ENCODE peak calls at places on chromosomes 1 and 21, in ten cellular contexts. T is WTC11, R is nephron progenitor cell, L is fibroblast of pulmonary artery, U is body of pancreas, P is stomach, F is RWPE1, W is progenitor cell of endocrine pancreas, X is BE2C, M is cardiac fibroblast. Y is an unnamed sample.

GRCh38 chr1:229848762-229849677 is 218.0 kb upstream of the GALNT2 start:
- DNase-seq in T (no peak), R (no peak), L (peak), U (peak), P (no peak), F (peak), W (no peak), X (peak), M (peak), Y (peak)

GRCh38 chr1:920008-920407 is 3.7 kb upstream of the SAMD11 start:
- DNase-seq in T (no peak), R (peak), L (no peak), U (peak), P (no peak), F (no peak), W (no peak), X (peak), M (no peak), Y (no peak)

GRCh38 chr1:25971044-25971881 is 26.6 kb downstream of the PAFAH2 start:
- DNase-seq in T (no peak), R (no peak), L (no peak), U (no peak), P (no peak), F (no peak), W (no peak), X (no peak), M (no peak), Y (no peak)

GRCh38 chr1:41631971-41632370 is 147.5 kb upstream of the EDN2 start:
- DNase-seq in T (no peak), R (no peak), L (no peak), U (no peak), P (no peak), F (no peak), W (no peak), X (no peak), M (no peak), Y (peak)

GRCh38 chr1:8018492-8019228 is 7.4 kb downstream of the ERRFI1 start:
- DNase-seq in T (no peak), R (no peak), L (no peak), U (no peak), P (no peak), F (no peak), W (no peak), X (no peak), M (peak), Y (no peak)

GRCh38 chr1:228282329-228283042 is 74.6 kb downstream of the OBSCN start:
- DNase-seq in T (peak), R (no peak), L (no peak), U (no peak), P (peak), F (peak), W (no peak), X (peak), M (no peak), Y (no peak)

GRCh38 chr1:168361252-168361651 is 80.6 kb downstream of the TBX19 start:
- DNase-seq in T (no peak), R (no peak), L (no peak), U (no peak), P (no peak), F (no peak), W (no peak), X (no peak), M (no peak), Y (no peak)

GRCh38 chr1:46497665-46498064 is 8.0 kb downstream of the DMBX1 start:
- DNase-seq in T (no peak), R (no peak), L (no peak), U (no peak), P (no peak), F (no peak), W (no peak), X (no peak), M (no peak), Y (no peak)

GRCh38 chr1:25356848-25357247 is 18.7 kb downstream of the TMEM50A start:
- DNase-seq in T (no peak), R (no peak), L (no peak), U (no peak), P (no peak), F (peak), W (no peak), X (no peak), M (no peak), Y (peak)

GRCh38 chr1:109089242-109090015 is 1.1 kb upstream of the TMEM167B start:
- DNase-seq in T (no peak), R (peak), L (peak), U (peak), P (peak), F (peak), W (no peak), X (peak), M (peak), Y (peak)

GRCh38 chr1:117188268-117189108 is 22.2 kb downstream of the VTCN1 start:
- DNase-seq in T (no peak), R (no peak), L (no peak), U (no peak), P (no peak), F (no peak), W (no peak), X (no peak), M (no peak), Y (no peak)

GRCh38 chr1:217718873-217719272 is 87.7 kb downstream of the SPATA17 start:
- DNase-seq in T (no peak), R (no peak), L (peak), U (no peak), P (no peak), F (no peak), W (no peak), X (no peak), M (no peak), Y (no peak)

GRCh38 chr1:180720753-180721152 is 88.9 kb downstream of the XPR1 start:
- DNase-seq in T (no peak), R (no peak), L (no peak), U (no peak), P (no peak), F (no peak), W (no peak), X (no peak), M (no peak), Y (no peak)

GRCh38 chr21:31075844-31076243 is 37.6 kb upstream of the KRTAP19-8 start:
- DNase-seq in T (no peak), R (no peak), L (no peak), U (no peak), P (no peak), F (no peak), W (no peak), X (no peak), M (no peak), Y (no peak)

GRCh38 chr1:25544243-25544764 is 898 bp downstream of the LDLRAP1 start:
- DNase-seq in T (no peak), R (no peak), L (no peak), U (peak), P (peak), F (no peak), W (no peak), X (no peak), M (no peak), Y (no peak)

GRCh38 chr1:27117733-27118439 is 37.0 kb downstream of the SLC9A1 start:
- DNase-seq in T (no peak), R (no peak), L (no peak), U (no peak), P (no peak), F (no peak), W (no peak), X (no peak), M (no peak), Y (no peak)

GRCh38 chr1:169348356-169349036 is 19.1 kb downstream of the NME7 start:
- DNase-seq in T (no peak), R (peak), L (peak), U (no peak), P (no peak), F (no peak), W (peak), X (peak), M (peak), Y (peak)

GRCh38 chr1:104648269-104648691 is 898.6 kb downstream of the AMY1C start:
- DNase-seq in T (no peak), R (no peak), L (peak), U (no peak), P (no peak), F (peak), W (no peak), X (peak), M (peak), Y (peak)

GRCh38 chr1:199867601-199868000 is 159.9 kb upstream of the NR5A2 start:
- DNase-seq in T (no peak), R (no peak), L (peak), U (no peak), P (no peak), F (no peak), W (no peak), X (no peak), M (peak), Y (no peak)

GRCh38 chr1:64499966-64500365 is 30.0 kb downstream of the CACHD1 start:
- DNase-seq in T (peak), R (no peak), L (no peak), U (peak), P (no peak), F (peak), W (no peak), X (no peak), M (no peak), Y (no peak)

GRCh38 chr1:230905733-230906132 is 37.4 kb upstream of the C1orf198 start:
- DNase-seq in T (no peak), R (no peak), L (peak), U (no peak), P (no peak), F (no peak), W (no peak), X (no peak), M (peak), Y (no peak)

GRCh38 chr1:199123615-199124014 is 484.8 kb downstream of the PTPRC start:
- DNase-seq in T (no peak), R (no peak), L (peak), U (no peak), P (no peak), F (no peak), W (no peak), X (no peak), M (peak), Y (peak)

GRCh38 chr1:64161347-64162080 is 41.9 kb upstream of the UBE2U start:
- DNase-seq in T (no peak), R (no peak), L (peak), U (no peak), P (no peak), F (no peak), W (no peak), X (no peak), M (peak), Y (peak)

GRCh38 chr1:98991127-98992003 is 13.3 kb downstream of the PLPPR5 start:
- DNase-seq in T (no peak), R (no peak), L (peak), U (no peak), P (no peak), F (peak), W (no peak), X (peak), M (peak), Y (peak)

DNA sequence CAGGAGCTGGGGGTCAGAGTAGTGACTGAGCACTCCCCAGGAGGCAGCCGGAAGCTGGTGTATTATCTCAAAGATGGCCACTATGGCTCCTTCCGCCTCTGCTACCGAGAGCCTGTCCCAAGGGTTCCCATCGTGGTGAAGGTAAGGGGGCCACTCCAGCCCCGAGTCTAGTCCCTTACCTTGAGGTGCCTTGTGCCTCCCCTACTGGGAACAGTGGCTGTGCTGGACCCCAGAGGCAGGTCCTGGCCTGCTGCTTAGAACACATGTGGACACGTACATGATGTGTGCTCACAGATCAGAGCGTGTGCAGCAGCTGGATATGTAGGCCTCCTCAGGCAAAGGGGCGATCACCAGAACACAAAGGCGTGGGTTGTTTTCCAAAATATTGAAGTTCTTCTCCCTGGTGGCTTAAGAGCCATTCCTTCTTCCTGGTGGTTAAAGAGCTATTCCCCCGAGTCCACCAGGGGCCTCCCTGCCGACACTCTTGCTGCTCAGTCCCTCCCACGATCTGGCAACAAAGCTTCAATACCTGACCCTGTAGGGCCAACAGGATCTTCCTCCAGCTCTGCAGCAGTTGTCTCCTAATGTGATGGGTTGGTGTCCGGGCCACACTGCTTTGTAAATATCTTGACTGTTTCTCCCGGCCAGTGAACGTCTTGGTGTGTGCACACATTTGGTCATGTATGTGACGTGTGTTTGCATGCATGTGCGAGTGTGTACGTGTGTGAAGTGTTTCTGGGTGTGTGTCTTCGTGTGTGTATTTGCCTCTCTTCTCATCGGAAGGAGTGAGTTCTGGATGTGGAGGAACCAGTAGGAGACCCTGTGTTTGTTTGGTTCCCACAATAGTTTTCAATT is 68.4 kb upstream of the TINAGL1 start:
- DNase-seq in T (no peak), R (no peak), L (no peak), U (no peak), P (no peak), F (no peak), W (no peak), X (no peak), M (no peak), Y (no peak)
- TF ChIP-seq CTCF in T (no peak), R (no peak), L (no peak), U (no peak), P (no peak), F (no peak), W (no peak), X (no peak), M (no peak), Y (no peak)

GRCh38 chr21:45975017-45975595 is 6.5 kb upstream of the COL6A1 start:
- DNase-seq in T (peak), R (peak), L (peak), U (no peak), P (peak), F (no peak), W (no peak), X (no peak), M (peak), Y (peak)

GRCh38 chr21:45974073-45975016 is 7.2 kb upstream of the COL6A1 start:
- DNase-seq in T (peak), R (peak), L (peak), U (peak), P (peak), F (no peak), W (no peak), X (no peak), M (peak), Y (peak)

GRCh38 chr21:45972716-45973474 is 8.7 kb upstream of the COL6A1 start:
- DNase-seq in T (no peak), R (peak), L (peak), U (peak), P (no peak), F (no peak), W (no peak), X (peak), M (peak), Y (no peak)

GRCh38 chr21:45972353-45972715 is 9.2 kb upstream of the COL6A1 start:
- DNase-seq in T (peak), R (peak), L (no peak), U (no peak), P (no peak), F (no peak), W (no peak), X (no peak), M (no peak), Y (no peak)

GRCh38 chr21:45973475-45974072 is 8.0 kb upstream of the COL6A1 start:
- DNase-seq in T (peak), R (peak), L (peak), U (peak), P (peak), F (peak), W (peak), X (peak), M (peak), Y (peak)
- TF ChIP-seq CTCF in T (no peak), R (peak), L (peak), U (peak), P (no peak), F (peak), W (peak), X (peak), M (peak), Y (peak)

GRCh38 chr1:11059166-11059989 is 440 bp downstream of the SRM start:
- DNase-seq in T (no peak), R (no peak), L (no peak), U (no peak), P (no peak), F (no peak), W (peak), X (peak), M (no peak), Y (no peak)
- TF ChIP-seq CTCF in T (no peak), R (no peak), L (no peak), U (no peak), P (no peak), F (no peak), W (no peak), X (no peak), M (no peak), Y (no peak)

GRCh38 chr1:2311184-2312032 is 79.9 kb downstream of the MORN1 start:
- DNase-seq in T (peak), R (peak), L (peak), U (peak), P (peak), F (peak), W (peak), X (peak), M (peak), Y (peak)
- TF ChIP-seq CTCF in T (no peak), R (peak), L (peak), U (no peak), P (no peak), F (peak), W (peak), X (peak), M (peak), Y (peak)

DNA sequence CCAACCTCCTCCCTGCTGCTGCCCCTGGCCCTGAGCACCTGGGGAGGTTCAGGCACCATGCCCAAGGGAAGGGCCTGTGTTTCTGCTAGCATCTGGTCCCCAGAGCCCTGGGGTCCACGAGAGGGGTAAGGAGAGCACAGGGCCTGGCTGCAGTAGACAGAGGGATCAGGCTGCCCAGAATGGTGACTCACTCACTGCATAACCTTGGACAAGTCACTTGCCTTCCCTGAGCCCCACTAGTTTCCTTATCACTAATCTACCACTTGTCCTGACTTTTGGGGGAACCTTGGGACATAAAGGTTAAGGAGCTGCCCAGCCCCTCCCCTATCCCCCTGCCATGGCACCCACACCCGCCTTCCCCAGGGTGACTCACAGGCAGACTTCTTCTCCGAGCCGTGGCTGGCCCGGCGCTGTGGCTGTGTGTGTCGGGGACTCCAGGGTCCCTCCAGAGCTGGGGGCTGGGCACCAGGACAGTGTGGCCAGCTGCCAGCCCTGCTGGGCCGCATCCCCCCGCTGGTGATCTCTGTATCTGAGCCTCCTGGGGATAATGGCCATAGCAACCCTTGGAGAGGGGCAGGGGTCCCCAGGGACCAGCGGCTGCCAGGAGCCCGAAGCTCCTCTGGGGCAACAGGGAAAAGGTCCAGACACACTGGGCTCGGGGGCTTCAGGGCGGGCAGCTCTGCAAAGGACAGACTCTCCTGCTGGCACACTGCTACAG is 4.0 kb downstream of the ARHGEF19 start:
- DNase-seq in T (no peak), R (no peak), L (peak), U (no peak), P (no peak), F (no peak), W (no peak), X (peak), M (peak), Y (peak)
- TF ChIP-seq CTCF in T (no peak), R (no peak), L (no peak), U (no peak), P (no peak), F (no peak), W (no peak), X (no peak), M (no peak), Y (no peak)

GRCh38 chr1:214549604-214550338 is 1.6 kb downstream of the PTPN14 start:
- DNase-seq in T (no peak), R (no peak), L (peak), U (no peak), P (no peak), F (no peak), W (no peak), X (no peak), M (peak), Y (peak)
- TF ChIP-seq CTCF in T (no peak), R (no peak), L (peak), U (no peak), P (no peak), F (peak), W (peak), X (no peak), M (peak), Y (peak)

Y was measured in HFFc6.